ENCODE peak calls at places on chromosomes 12 and 14, in six cellular contexts. G is activated CD4-positive, alpha-beta T cell treated with anti-CD3 and anti-CD28 coated beads, Interleukin-2, amount 50 U/mL, for 48 hours; W is AG20443; F is SJSA1; N is A549; A is left cardiac atrium. E is an unnamed sample.

GRCh38 chr14:54591461-54592245 is 24.7 kb downstream of the SAMD4A start:
- DNase-seq in G (no peak), W (no peak), F (peak; percentile 39), N (no peak), A (no peak), E (no peak)

GRCh38 chr14:31964979-31965734 is 111.9 kb upstream of the ARHGAP5 start:
- DNase-seq in G (no peak), W (no peak), F (no peak), N (no peak), A (no peak), E (no peak)

GRCh38 chr14:99598774-99599173 is 5.2 kb downstream of the CCDC85C start:
- DNase-seq in G (no peak), W (no peak), F (no peak), N (no peak), A (no peak), E (no peak)

GRCh38 chr12:15778126-15778525 is 11.1 kb downstream of the EPS8 start:
- DNase-seq in G (no peak), W (no peak), F (no peak), N (no peak), A (no peak), E (no peak)

GRCh38 chr12:24463392-24463791 is 485.5 kb downstream of the BCAT1 start:
- DNase-seq in G (no peak), W (no peak), F (no peak), N (no peak), A (no peak), E (no peak)

GRCh38 chr12:102427542-102427923 is 52.8 kb downstream of the IGF1 start:
- DNase-seq in G (no peak), W (peak; percentile 27), F (no peak), N (no peak), A (peak; percentile 50), E (peak; percentile 70)

GRCh38 chr12:92905811-92906554 is 23.1 kb downstream of the EEA1 start:
- DNase-seq in G (no peak), W (no peak), F (no peak), N (no peak), A (no peak), E (no peak)

GRCh38 chr12:10140001-10140400 is 10.0 kb upstream of the CLEC7A start:
- DNase-seq in G (peak; percentile 52), W (peak; percentile 63), F (peak; percentile 25), N (peak; percentile 39), A (no peak), E (no peak)

GRCh38 chr12:25558566-25558965 is 5.5 kb upstream of the LMNTD1 start:
- DNase-seq in G (no peak), W (no peak), F (no peak), N (no peak), A (no peak), E (no peak)

GRCh38 chr12:46933947-46934346 is 108.2 kb upstream of the SLC38A4 start:
- DNase-seq in G (no peak), W (peak; percentile 58), F (peak; percentile 98), N (peak; percentile 22), A (no peak), E (no peak)

GRCh38 chr12:122876724-122877123 is 19.2 kb downstream of the VPS37B start:
- DNase-seq in G (no peak), W (no peak), F (no peak), N (no peak), A (no peak), E (peak; percentile 39)

GRCh38 chr14:101481557-101481956 is 79.7 kb upstream of the DIO3 start:
- DNase-seq in G (no peak), W (no peak), F (no peak), N (no peak), A (no peak), E (no peak)

GRCh38 chr12:80183939-80184338 is 84.6 kb downstream of the OTOGL start:
- DNase-seq in G (no peak), W (peak; percentile 27), F (no peak), N (no peak), A (no peak), E (no peak)

GRCh38 chr12:16844875-16845274 is 238.9 kb upstream of the LMO3 start:
- DNase-seq in G (no peak), W (peak; percentile 8), F (no peak), N (no peak), A (no peak), E (no peak)

GRCh38 chr14:68249534-68250517 is 430.2 kb downstream of the RAD51B start:
- DNase-seq in G (no peak), W (peak; percentile 43), F (peak; percentile 52), N (no peak), A (no peak), E (no peak)

GRCh38 chr14:50038398-50039119 is 77.8 kb downstream of the VCPKMT start:
- DNase-seq in G (peak; percentile 84), W (peak; percentile 91), F (peak; percentile 34), N (peak; percentile 60), A (no peak), E (no peak)

GRCh38 chr12:63238892-63239291 is 87.9 kb upstream of the AVPR1A start:
- DNase-seq in G (no peak), W (no peak), F (no peak), N (no peak), A (no peak), E (no peak)

GRCh38 chr14:45742187-45742586 is 489.2 kb upstream of the MIS18BP1 start:
- DNase-seq in G (no peak), W (no peak), F (no peak), N (no peak), A (no peak), E (no peak)

GRCh38 chr14:34714320-34715107 is at the start of gene CFL2:
- DNase-seq in G (peak; percentile 73), W (peak; percentile 97), F (peak; percentile 78), N (peak; percentile 88), A (peak; percentile 86), E (peak; percentile 91)

GRCh38 chr14:85534435-85534834 is 4.5 kb downstream of the FLRT2 start:
- DNase-seq in G (no peak), W (no peak), F (peak; percentile 41), N (no peak), A (no peak), E (peak; percentile 38)

GRCh38 chr14:44287858-44288257 is 219.2 kb downstream of the FSCB start:
- DNase-seq in G (no peak), W (no peak), F (no peak), N (no peak), A (no peak), E (no peak)

GRCh38 chr12:81034926-81035325 is 43.0 kb upstream of the ACSS3 start:
- DNase-seq in G (no peak), W (no peak), F (no peak), N (no peak), A (no peak), E (no peak)